ENCODE peak calls at places on chromosome X, in nine cellular contexts. One of them, this sample, is unnamed.

GRCh38 chrX:87634361-87634760 is 116.8 kb downstream of the KLHL4 start:
- DNase-seq in mammary epithelial cell: no peak
- DNase-seq in heart left ventricle: no peak
- DNase-seq in fibroblast of pulmonary artery: peak; percentile 45
- DNase-seq in CD4-positive, CD25-positive, alpha-beta regulatory T cell: no peak
- DNase-seq in astrocyte of the cerebellum: no peak
- DNase-seq in ascending aorta: no peak
- DNase-seq in coronary artery: no peak
- DNase-seq in left ventricle myocardium inferior: no peak
- DNase-seq in this sample: no peak

GRCh38 chrX:118795528-118795927 is 28.1 kb upstream of the ZCCHC12 start:
- DNase-seq in mammary epithelial cell: no peak
- DNase-seq in CD4-positive, CD25-positive, alpha-beta regulatory T cell: no peak
- DNase-seq in heart left ventricle: no peak
- DNase-seq in ascending aorta: no peak
- DNase-seq in fibroblast of pulmonary artery: no peak
- DNase-seq in left ventricle myocardium inferior: no peak
- DNase-seq in astrocyte of the cerebellum: no peak
- DNase-seq in coronary artery: no peak
- DNase-seq in this sample: no peak

GRCh38 chrX:39652336-39652735 is 445.4 kb downstream of the BCOR start:
- DNase-seq in ascending aorta: no peak
- DNase-seq in coronary artery: no peak
- DNase-seq in astrocyte of the cerebellum: no peak
- DNase-seq in heart left ventricle: no peak
- DNase-seq in fibroblast of pulmonary artery: peak; percentile 38
- DNase-seq in CD4-positive, CD25-positive, alpha-beta regulatory T cell: no peak
- DNase-seq in left ventricle myocardium inferior: no peak
- DNase-seq in mammary epithelial cell: no peak
- DNase-seq in this sample: peak; percentile 24

GRCh38 chrX:28391528-28391927 is 195.7 kb upstream of the IL1RAPL1 start:
- DNase-seq in ascending aorta: no peak
- DNase-seq in left ventricle myocardium inferior: no peak
- DNase-seq in astrocyte of the cerebellum: peak; percentile 40
- DNase-seq in CD4-positive, CD25-positive, alpha-beta regulatory T cell: no peak
- DNase-seq in mammary epithelial cell: no peak
- DNase-seq in heart left ventricle: no peak
- DNase-seq in coronary artery: no peak
- DNase-seq in fibroblast of pulmonary artery: peak; percentile 55
- DNase-seq in this sample: peak; percentile 22

GRCh38 chrX:31546130-31546529 is 474.3 kb upstream of the FTHL17 start:
- DNase-seq in mammary epithelial cell: peak; percentile 74
- DNase-seq in heart left ventricle: no peak
- DNase-seq in ascending aorta: peak; percentile 66
- DNase-seq in left ventricle myocardium inferior: no peak
- DNase-seq in astrocyte of the cerebellum: peak; percentile 45
- DNase-seq in CD4-positive, CD25-positive, alpha-beta regulatory T cell: no peak
- DNase-seq in coronary artery: no peak
- DNase-seq in fibroblast of pulmonary artery: peak; percentile 72
- DNase-seq in this sample: peak; percentile 84

GRCh38 chrX:13000311-13000811 is 25.5 kb downstream of the TMSB4X start:
- DNase-seq in heart left ventricle: peak; percentile 58
- DNase-seq in mammary epithelial cell: no peak
- DNase-seq in coronary artery: no peak
- DNase-seq in left ventricle myocardium inferior: no peak
- DNase-seq in ascending aorta: no peak
- DNase-seq in CD4-positive, CD25-positive, alpha-beta regulatory T cell: peak; percentile 11
- DNase-seq in astrocyte of the cerebellum: no peak
- DNase-seq in fibroblast of pulmonary artery: no peak
- DNase-seq in this sample: no peak

GRCh38 chrX:20382082-20382481 is 115.4 kb upstream of the RPS6KA3 start:
- DNase-seq in fibroblast of pulmonary artery: no peak
- DNase-seq in heart left ventricle: no peak
- DNase-seq in ascending aorta: no peak
- DNase-seq in astrocyte of the cerebellum: no peak
- DNase-seq in left ventricle myocardium inferior: no peak
- DNase-seq in coronary artery: no peak
- DNase-seq in CD4-positive, CD25-positive, alpha-beta regulatory T cell: no peak
- DNase-seq in mammary epithelial cell: no peak
- DNase-seq in this sample: no peak

GRCh38 chrX:118286066-118286758 is 59.7 kb upstream of the WDR44 start:
- DNase-seq in coronary artery: no peak
- DNase-seq in astrocyte of the cerebellum: no peak
- DNase-seq in left ventricle myocardium inferior: no peak
- DNase-seq in mammary epithelial cell: no peak
- DNase-seq in heart left ventricle: no peak
- DNase-seq in ascending aorta: no peak
- DNase-seq in CD4-positive, CD25-positive, alpha-beta regulatory T cell: no peak
- DNase-seq in fibroblast of pulmonary artery: peak; percentile 33
- DNase-seq in this sample: no peak

GRCh38 chrX:73401591-73402266 is 45.1 kb upstream of the CDX4 start:
- DNase-seq in ascending aorta: no peak
- DNase-seq in astrocyte of the cerebellum: no peak
- DNase-seq in coronary artery: no peak
- DNase-seq in CD4-positive, CD25-positive, alpha-beta regulatory T cell: no peak
- DNase-seq in mammary epithelial cell: no peak
- DNase-seq in heart left ventricle: no peak
- DNase-seq in fibroblast of pulmonary artery: no peak
- DNase-seq in left ventricle myocardium inferior: no peak
- DNase-seq in this sample: no peak

GRCh38 chrX:129953334-129953648 is 29.1 kb upstream of the BCORL1 start:
- DNase-seq in fibroblast of pulmonary artery: no peak
- DNase-seq in astrocyte of the cerebellum: no peak
- DNase-seq in coronary artery: no peak
- DNase-seq in left ventricle myocardium inferior: no peak
- DNase-seq in mammary epithelial cell: no peak
- DNase-seq in heart left ventricle: no peak
- DNase-seq in CD4-positive, CD25-positive, alpha-beta regulatory T cell: no peak
- DNase-seq in ascending aorta: no peak
- DNase-seq in this sample: no peak

GRCh38 chrX:275476-275966 is 5.7 kb upstream of the PLCXD1 start:
- DNase-seq in heart left ventricle: no peak
- DNase-seq in ascending aorta: no peak
- DNase-seq in mammary epithelial cell: no peak
- DNase-seq in left ventricle myocardium inferior: no peak
- DNase-seq in astrocyte of the cerebellum: no peak
- DNase-seq in coronary artery: no peak
- DNase-seq in CD4-positive, CD25-positive, alpha-beta regulatory T cell: no peak
- DNase-seq in fibroblast of pulmonary artery: no peak
- DNase-seq in this sample: no peak

GRCh38 chrX:38796926-38797325 is 4.3 kb upstream of the MID1IP1 start:
- DNase-seq in coronary artery: no peak
- DNase-seq in CD4-positive, CD25-positive, alpha-beta regulatory T cell: no peak
- DNase-seq in left ventricle myocardium inferior: no peak
- DNase-seq in astrocyte of the cerebellum: no peak
- DNase-seq in fibroblast of pulmonary artery: peak; percentile 56
- DNase-seq in heart left ventricle: no peak
- DNase-seq in ascending aorta: no peak
- DNase-seq in mammary epithelial cell: peak; percentile 35
- DNase-seq in this sample: peak; percentile 50

GRCh38 chrX:153941331-153942252 is 2.9 kb downstream of the RENBP start:
- DNase-seq in mammary epithelial cell: no peak
- DNase-seq in astrocyte of the cerebellum: no peak
- DNase-seq in CD4-positive, CD25-positive, alpha-beta regulatory T cell: no peak
- DNase-seq in heart left ventricle: no peak
- DNase-seq in coronary artery: no peak
- DNase-seq in left ventricle myocardium inferior: no peak
- DNase-seq in ascending aorta: no peak
- DNase-seq in fibroblast of pulmonary artery: no peak
- DNase-seq in this sample: no peak

GRCh38 chrX:153945956-153946909 is 1.8 kb upstream of the RENBP start:
- DNase-seq in mammary epithelial cell: no peak
- DNase-seq in heart left ventricle: no peak
- DNase-seq in astrocyte of the cerebellum: no peak
- DNase-seq in left ventricle myocardium inferior: no peak
- DNase-seq in fibroblast of pulmonary artery: no peak
- DNase-seq in CD4-positive, CD25-positive, alpha-beta regulatory T cell: no peak
- DNase-seq in ascending aorta: no peak
- DNase-seq in coronary artery: no peak
- DNase-seq in this sample: no peak

GRCh38 chrX:153946910-153947769 is 2.7 kb upstream of the RENBP start:
- DNase-seq in coronary artery: no peak
- DNase-seq in mammary epithelial cell: peak; percentile 61
- DNase-seq in ascending aorta: peak; percentile 83
- DNase-seq in heart left ventricle: peak; percentile 82
- DNase-seq in fibroblast of pulmonary artery: peak; percentile 84
- DNase-seq in CD4-positive, CD25-positive, alpha-beta regulatory T cell: peak; percentile 62
- DNase-seq in astrocyte of the cerebellum: peak; percentile 56
- DNase-seq in left ventricle myocardium inferior: peak; percentile 63
- DNase-seq in this sample: peak; percentile 75

GRCh38 chrX:153944140-153944799 is at the start of gene RENBP:
- DNase-seq in astrocyte of the cerebellum: no peak
- DNase-seq in fibroblast of pulmonary artery: no peak
- DNase-seq in heart left ventricle: peak; percentile 73
- DNase-seq in CD4-positive, CD25-positive, alpha-beta regulatory T cell: peak; percentile 37
- DNase-seq in coronary artery: no peak
- DNase-seq in ascending aorta: no peak
- DNase-seq in left ventricle myocardium inferior: peak; percentile 61
- DNase-seq in mammary epithelial cell: no peak
- DNase-seq in this sample: no peak

GRCh38 chrX:153944800-153945150 is 332 bp upstream of the RENBP start:
- DNase-seq in astrocyte of the cerebellum: no peak
- DNase-seq in CD4-positive, CD25-positive, alpha-beta regulatory T cell: no peak
- DNase-seq in left ventricle myocardium inferior: no peak
- DNase-seq in fibroblast of pulmonary artery: no peak
- DNase-seq in mammary epithelial cell: no peak
- DNase-seq in ascending aorta: no peak
- DNase-seq in coronary artery: no peak
- DNase-seq in heart left ventricle: no peak
- DNase-seq in this sample: no peak
- H3K4me3 ChIP-seq in astrocyte of the cerebellum: no peak overlapping the region
- H3K4me3 ChIP-seq in CD4-positive, CD25-positive, alpha-beta regulatory T cell: no peak overlapping the region
- H3K4me3 ChIP-seq in left ventricle myocardium inferior: peak overlapping the region; percentile 60
- H3K4me3 ChIP-seq in fibroblast of pulmonary artery: no peak overlapping the region
- H3K4me3 ChIP-seq in mammary epithelial cell: no peak overlapping the region
- H3K4me3 ChIP-seq in ascending aorta: peak overlapping the region; percentile 48
- H3K4me3 ChIP-seq in coronary artery: peak overlapping the region; percentile 65
- H3K4me3 ChIP-seq in heart left ventricle: peak overlapping the region; percentile 48
- H3K4me3 ChIP-seq in this sample: no peak overlapping the region

DNA sequence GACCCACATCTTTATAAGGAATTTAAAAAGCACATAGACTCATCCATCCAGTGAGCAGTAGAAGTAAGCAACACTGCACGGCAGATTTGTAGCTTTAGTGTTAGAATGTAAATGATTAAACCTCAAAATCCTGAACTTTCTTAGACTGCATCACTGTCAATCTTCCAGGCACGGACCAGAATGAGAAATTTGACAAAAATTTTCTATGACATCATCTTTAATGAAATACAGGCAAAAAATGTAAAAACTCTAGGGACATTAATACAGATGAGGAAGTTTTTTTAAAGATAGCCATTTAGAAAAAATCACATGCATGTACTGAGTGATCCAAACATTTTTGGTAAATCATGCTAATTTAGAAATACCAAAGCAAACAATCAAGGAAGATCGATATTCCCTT is 29.1 kb downstream of the NLGN4X start:
- DNase-seq in coronary artery: no peak
- DNase-seq in left ventricle myocardium inferior: no peak
- DNase-seq in heart left ventricle: no peak
- DNase-seq in astrocyte of the cerebellum: no peak
- DNase-seq in CD4-positive, CD25-positive, alpha-beta regulatory T cell: no peak
- DNase-seq in ascending aorta: no peak
- DNase-seq in mammary epithelial cell: no peak
- DNase-seq in fibroblast of pulmonary artery: no peak
- DNase-seq in this sample: no peak
- H3K4me3 ChIP-seq in coronary artery: no peak overlapping the region
- H3K4me3 ChIP-seq in left ventricle myocardium inferior: no peak overlapping the region
- H3K4me3 ChIP-seq in heart left ventricle: no peak overlapping the region
- H3K4me3 ChIP-seq in astrocyte of the cerebellum: no peak overlapping the region
- H3K4me3 ChIP-seq in CD4-positive, CD25-positive, alpha-beta regulatory T cell: no peak overlapping the region
- H3K4me3 ChIP-seq in ascending aorta: no peak overlapping the region
- H3K4me3 ChIP-seq in mammary epithelial cell: no peak overlapping the region
- H3K4me3 ChIP-seq in fibroblast of pulmonary artery: no peak overlapping the region
- H3K4me3 ChIP-seq in this sample: no peak overlapping the region

GRCh38 chrX:71910526-71911022 is at the start of gene NHSL2:
- DNase-seq in fibroblast of pulmonary artery: no peak
- DNase-seq in astrocyte of the cerebellum: no peak
- DNase-seq in coronary artery: no peak
- DNase-seq in left ventricle myocardium inferior: peak; percentile 25
- DNase-seq in CD4-positive, CD25-positive, alpha-beta regulatory T cell: no peak
- DNase-seq in heart left ventricle: peak; percentile 46
- DNase-seq in mammary epithelial cell: no peak
- DNase-seq in ascending aorta: no peak
- DNase-seq in this sample: no peak

GRCh38 chrX:71911023-71911730 is 532 bp downstream of the NHSL2 start:
- DNase-seq in coronary artery: no peak
- DNase-seq in astrocyte of the cerebellum: no peak
- DNase-seq in fibroblast of pulmonary artery: no peak
- DNase-seq in mammary epithelial cell: no peak
- DNase-seq in ascending aorta: no peak
- DNase-seq in CD4-positive, CD25-positive, alpha-beta regulatory T cell: no peak
- DNase-seq in left ventricle myocardium inferior: peak; percentile 15
- DNase-seq in heart left ventricle: peak; percentile 30
- DNase-seq in this sample: peak; percentile 2

GRCh38 chrX:71913156-71913950 is 2.7 kb downstream of the NHSL2 start:
- DNase-seq in coronary artery: no peak
- DNase-seq in astrocyte of the cerebellum: no peak
- DNase-seq in ascending aorta: no peak
- DNase-seq in fibroblast of pulmonary artery: no peak
- DNase-seq in CD4-positive, CD25-positive, alpha-beta regulatory T cell: no peak
- DNase-seq in left ventricle myocardium inferior: no peak
- DNase-seq in mammary epithelial cell: no peak
- DNase-seq in heart left ventricle: no peak
- DNase-seq in this sample: no peak

GRCh38 chrX:71911731-71912050 is 1.0 kb downstream of the NHSL2 start:
- DNase-seq in coronary artery: no peak
- DNase-seq in CD4-positive, CD25-positive, alpha-beta regulatory T cell: no peak
- DNase-seq in mammary epithelial cell: no peak
- DNase-seq in ascending aorta: no peak
- DNase-seq in astrocyte of the cerebellum: no peak
- DNase-seq in left ventricle myocardium inferior: no peak
- DNase-seq in fibroblast of pulmonary artery: no peak
- DNase-seq in heart left ventricle: peak; percentile 30
- DNase-seq in this sample: no peak

GRCh38 chrX:71912156-71912555 is 1.5 kb downstream of the NHSL2 start:
- DNase-seq in coronary artery: no peak
- DNase-seq in mammary epithelial cell: no peak
- DNase-seq in CD4-positive, CD25-positive, alpha-beta regulatory T cell: no peak
- DNase-seq in heart left ventricle: no peak
- DNase-seq in fibroblast of pulmonary artery: no peak
- DNase-seq in astrocyte of the cerebellum: no peak
- DNase-seq in left ventricle myocardium inferior: no peak
- DNase-seq in ascending aorta: no peak
- DNase-seq in this sample: no peak
- H3K4me3 ChIP-seq in coronary artery: peak overlapping the region; percentile 61
- H3K4me3 ChIP-seq in mammary epithelial cell: no peak overlapping the region
- H3K4me3 ChIP-seq in CD4-positive, CD25-positive, alpha-beta regulatory T cell: no peak overlapping the region
- H3K4me3 ChIP-seq in heart left ventricle: peak overlapping the region; percentile 53
- H3K4me3 ChIP-seq in fibroblast of pulmonary artery: peak overlapping the region; percentile 44
- H3K4me3 ChIP-seq in astrocyte of the cerebellum: no peak overlapping the region
- H3K4me3 ChIP-seq in left ventricle myocardium inferior: peak overlapping the region; percentile 63
- H3K4me3 ChIP-seq in ascending aorta: peak overlapping the region; percentile 60
- H3K4me3 ChIP-seq in this sample: no peak overlapping the region

GRCh38 chrX:134010690-134011089 is 25.3 kb upstream of the GPC3 start:
- DNase-seq in left ventricle myocardium inferior: no peak
- DNase-seq in CD4-positive, CD25-positive, alpha-beta regulatory T cell: no peak
- DNase-seq in coronary artery: no peak
- DNase-seq in fibroblast of pulmonary artery: no peak
- DNase-seq in ascending aorta: no peak
- DNase-seq in mammary epithelial cell: no peak
- DNase-seq in heart left ventricle: no peak
- DNase-seq in astrocyte of the cerebellum: no peak
- DNase-seq in this sample: no peak

GRCh38 chrX:134013528-134013927 is 28.1 kb upstream of the GPC3 start:
- DNase-seq in heart left ventricle: no peak
- DNase-seq in ascending aorta: no peak
- DNase-seq in coronary artery: no peak
- DNase-seq in left ventricle myocardium inferior: no peak
- DNase-seq in astrocyte of the cerebellum: no peak
- DNase-seq in mammary epithelial cell: no peak
- DNase-seq in fibroblast of pulmonary artery: no peak
- DNase-seq in CD4-positive, CD25-positive, alpha-beta regulatory T cell: no peak
- DNase-seq in this sample: no peak

GRCh38 chrX:134013092-134013497 is 27.7 kb upstream of the GPC3 start:
- DNase-seq in fibroblast of pulmonary artery: peak; percentile 35
- DNase-seq in CD4-positive, CD25-positive, alpha-beta regulatory T cell: no peak
- DNase-seq in left ventricle myocardium inferior: no peak
- DNase-seq in astrocyte of the cerebellum: no peak
- DNase-seq in heart left ventricle: no peak
- DNase-seq in ascending aorta: no peak
- DNase-seq in coronary artery: no peak
- DNase-seq in mammary epithelial cell: peak; percentile 50
- DNase-seq in this sample: peak; percentile 79
- H3K4me3 ChIP-seq in fibroblast of pulmonary artery: no peak overlapping the region
- H3K4me3 ChIP-seq in CD4-positive, CD25-positive, alpha-beta regulatory T cell: no peak overlapping the region
- H3K4me3 ChIP-seq in left ventricle myocardium inferior: no peak overlapping the region
- H3K4me3 ChIP-seq in astrocyte of the cerebellum: no peak overlapping the region
- H3K4me3 ChIP-seq in heart left ventricle: no peak overlapping the region
- H3K4me3 ChIP-seq in ascending aorta: no peak overlapping the region
- H3K4me3 ChIP-seq in coronary artery: no peak overlapping the region
- H3K4me3 ChIP-seq in mammary epithelial cell: no peak overlapping the region
- H3K4me3 ChIP-seq in this sample: no peak overlapping the region